ENCODE peak calls at places on chromosomes 16 and 17, in four cellular contexts. X is cardiac muscle cell; H is activated naive CD4-positive, alpha-beta T cell treated with anti-CD3 and anti-CD28 coated beads, Interleukin-2, amount 50 U/mL, for 72 hours; K is transverse colon. F is an unnamed sample.

GRCh38 chr16:3915438-3916250 is 35.1 kb upstream of the CREBBP start:
- DNase-seq in X (no peak), H (no peak), K (no peak), F (no peak)

GRCh38 chr16:2187212-2187611 is 9.2 kb downstream of the CASKIN1 start:
- DNase-seq in X (no peak), H (no peak), K (no peak), F (no peak)

GRCh38 chr16:85096921-85097320 is 15.4 kb downstream of the CIBAR2 start:
- DNase-seq in X (no peak), H (no peak), K (no peak), F (no peak)

GRCh38 chr16:54540525-54541180 is 254.1 kb upstream of the IRX3 start:
- DNase-seq in X (no peak), H (no peak), K (peak), F (no peak)

GRCh38 chr17:16989230-16989952 is 17.5 kb upstream of the TNFRSF13B start:
- DNase-seq in X (no peak), H (no peak), K (peak), F (no peak)

GRCh38 chr17:17540935-17541639 is 44.9 kb upstream of the RASD1 start:
- DNase-seq in X (no peak), H (no peak), K (no peak), F (no peak)

GRCh38 chr16:81634380-81635121 is 144.5 kb upstream of the PLCG2 start:
- DNase-seq in X (peak), H (no peak), K (no peak), F (no peak)

GRCh38 chr16:24955975-24956731 is 59.0 kb downstream of the ARHGAP17 start:
- DNase-seq in X (no peak), H (no peak), K (no peak), F (no peak)

GRCh38 chr16:21638573-21638975 is 13.8 kb downstream of the IGSF6 start:
- DNase-seq in X (peak), H (no peak), K (no peak), F (no peak)

GRCh38 chr17:2694381-2695242 is 17.0 kb downstream of the CLUH start:
- DNase-seq in X (no peak), H (no peak), K (peak), F (no peak)

GRCh38 chr16:19699472-19699871 is 18.6 kb downstream of the KNOP1 start:
- DNase-seq in X (no peak), H (no peak), K (no peak), F (no peak)

GRCh38 chr16:4384497-4384896 is 12.8 kb downstream of the VASN start:
- DNase-seq in X (no peak), H (no peak), K (no peak), F (no peak)

GRCh38 chr16:15535772-15536171 is 101.4 kb downstream of the BMERB1 start:
- DNase-seq in X (no peak), H (no peak), K (no peak), F (no peak)

GRCh38 chr17:44689492-44690217 is at the start of gene CCDC43:
- DNase-seq in X (peak), H (peak), K (peak), F (peak)

GRCh38 chr16:51434567-51435198 is 283.6 kb upstream of the SALL1 start:
- DNase-seq in X (no peak), H (no peak), K (no peak), F (no peak)

GRCh38 chr16:85105475-85105874 is 6.8 kb downstream of the CIBAR2 start:
- DNase-seq in X (no peak), H (no peak), K (no peak), F (no peak)

GRCh38 chr17:67208232-67208631 is 36.8 kb downstream of the HELZ start:
- DNase-seq in X (peak), H (no peak), K (no peak), F (no peak)

GRCh38 chr17:292016-292415 is 60.6 kb downstream of the RPH3AL start:
- DNase-seq in X (no peak), H (no peak), K (no peak), F (no peak)

F was measured in effector memory CD8-positive, alpha-beta T cell.